ENCODE peak calls at places on chromosomes 4 and X, in five cellular contexts. S is bronchial epithelial cell; R is SK-MEL-5; V is NCI-H748 treated with DMSO at 0.1 percent for 48 hours; X is stimulated activated naive CD4-positive, alpha-beta T cell. O is an unnamed sample.

GRCh38 chr4:87650938-87651337 is 858 bp downstream of the DMP1 start:
- DNase-seq in S (no peak), R (no peak), V (no peak), X (no peak), O (no peak)

GRCh38 chr4:40247350-40247749 is 50.5 kb downstream of the RHOH start:
- DNase-seq in S (no peak), R (no peak), V (no peak), X (no peak), O (no peak)

GRCh38 chrX:9566150-9566621 is 101.3 kb downstream of the TBL1X start:
- DNase-seq in S (peak; percentile 70), R (no peak), V (no peak), X (no peak), O (no peak)

GRCh38 chr4:11765849-11766453 is 337.3 kb upstream of the HS3ST1 start:
- DNase-seq in S (peak; percentile 67), R (peak; percentile 63), V (peak; percentile 18), X (no peak), O (peak; percentile 15)

GRCh38 chr4:150007512-150007911 is 70.7 kb upstream of the DCLK2 start:
- DNase-seq in S (peak; percentile 10), R (no peak), V (no peak), X (no peak), O (no peak)

GRCh38 chr4:57157611-57158137 is 47.5 kb upstream of the IGFBP7 start:
- DNase-seq in S (no peak), R (no peak), V (no peak), X (no peak), O (no peak)

GRCh38 chrX:155070975-155071693 is at the start of the genes BRCC3, CMC4 and MTCP1:
- DNase-seq in S (peak; percentile 60), R (peak; percentile 80), V (peak; percentile 75), X (peak; percentile 71), O (peak; percentile 89)

GRCh38 chr4:26061248-26061986 is 147.4 kb downstream of the SMIM20 start:
- DNase-seq in S (peak; percentile 44), R (peak; percentile 86), V (no peak), X (no peak), O (peak; percentile 63)

GRCh38 chr4:85756938-85757337 is 282.0 kb downstream of the ARHGAP24 start:
- DNase-seq in S (peak; percentile 40), R (peak; percentile 55), V (no peak), X (no peak), O (peak; percentile 24)

GRCh38 chr4:7320413-7320812 is 114.3 kb downstream of the PSAPL1 start:
- DNase-seq in S (no peak), R (no peak), V (no peak), X (no peak), O (no peak)

GRCh38 chr4:89000844-89001360 is 56.1 kb downstream of the FAM13A start:
- DNase-seq in S (peak; percentile 90), R (peak; percentile 35), V (peak; percentile 91), X (no peak), O (no peak)

GRCh38 chr4:158176108-158176507 is 3.3 kb upstream of the GASK1B start:
- DNase-seq in S (peak; percentile 72), R (no peak), V (no peak), X (no peak), O (no peak)

GRCh38 chrX:83469551-83469950 is 38.5 kb upstream of the POU3F4 start:
- DNase-seq in S (peak; percentile 5), R (peak; percentile 64), V (no peak), X (no peak), O (peak; percentile 21)

GRCh38 chr4:108529102-108529501 is 91.3 kb upstream of the RPL34 start:
- DNase-seq in S (no peak), R (no peak), V (no peak), X (no peak), O (no peak)

GRCh38 chr4:6926081-6926480 is 16.5 kb downstream of the TBC1D14 start:
- DNase-seq in S (no peak), R (no peak), V (no peak), X (no peak), O (no peak)

GRCh38 chr4:165192500-165192898 is 14.9 kb upstream of the KLHL2 start:
- DNase-seq in S (no peak), R (no peak), V (no peak), X (no peak), O (no peak)

GRCh38 chrX:70508296-70508911 is 63.8 kb downstream of the DLG3 start:
- DNase-seq in S (peak; percentile 54), R (no peak), V (peak; percentile 67), X (no peak), O (no peak)

GRCh38 chr4:88516746-88517145 is 6.8 kb downstream of the PYURF start:
- DNase-seq in S (no peak), R (no peak), V (no peak), X (no peak), O (no peak)

GRCh38 chrX:88940904-88941303 is 193.9 kb downstream of the CPXCR1 start:
- DNase-seq in S (no peak), R (no peak), V (no peak), X (no peak), O (no peak)

GRCh38 chr4:168139336-168139735 is 47.0 kb downstream of the ANXA10 start:
- DNase-seq in S (peak; percentile 82), R (no peak), V (no peak), X (no peak), O (no peak)

GRCh38 chr4:183571350-183572076 is 66.7 kb downstream of the ING2 start:
- DNase-seq in S (peak; percentile 67), R (no peak), V (peak; percentile 28), X (no peak), O (no peak)

GRCh38 chr4:23169598-23170311 is 477.0 kb downstream of the GBA3 start:
- DNase-seq in S (no peak), R (peak; percentile 3), V (peak; percentile 24), X (no peak), O (no peak)

GRCh38 chr4:7187297-7187592 is 5.1 kb upstream of the SORCS2 start:
- DNase-seq in S (no peak), R (no peak), V (no peak), X (no peak), O (no peak)

GRCh38 chr4:163949976-163950601 is 455.6 kb downstream of the TMA16 start:
- DNase-seq in S (no peak), R (no peak), V (no peak), X (no peak), O (no peak)

GRCh38 chr4:7635971-7636508 is 201.3 kb upstream of the PSAPL1 start:
- DNase-seq in S (no peak), R (no peak), V (no peak), X (no peak), O (no peak)

GRCh38 chr4:19675172-19675811 is 576.4 kb upstream of the SLIT2 start:
- DNase-seq in S (no peak), R (no peak), V (no peak), X (no peak), O (no peak)

GRCh38 chrX:136259543-136259942 is 8.3 kb upstream of the MAP7D3 start:
- DNase-seq in S (peak; percentile 71), R (no peak), V (no peak), X (no peak), O (no peak)

GRCh38 chrX:3280706-3281105 is 65.7 kb downstream of the MXRA5 start:
- DNase-seq in S (no peak), R (no peak), V (no peak), X (no peak), O (no peak)

GRCh38 chr4:74005528-74005927 is 7.1 kb upstream of the CXCL5 start:
- DNase-seq in S (peak; percentile 90), R (peak; percentile 71), V (no peak), X (no peak), O (no peak)

GRCh38 chrX:17590892-17591740 is 146.2 kb upstream of the SCML1 start:
- DNase-seq in S (peak; percentile 61), R (peak; percentile 57), V (peak; percentile 46), X (no peak), O (peak; percentile 23)

GRCh38 chr4:165398570-165398969 is 19.8 kb downstream of the CPE start:
- DNase-seq in S (peak; percentile 17), R (peak; percentile 79), V (peak; percentile 87), X (no peak), O (no peak)

GRCh38 chr4:127920521-127920920 is 39.8 kb downstream of the PLK4 start:
- DNase-seq in S (no peak), R (no peak), V (no peak), X (no peak), O (no peak)

GRCh38 chrX:86148024-86148511 is at the start of gene DACH2:
- DNase-seq in S (peak; percentile 51), R (peak; percentile 70), V (peak; percentile 96), X (peak; percentile 14), O (peak; percentile 37)

GRCh38 chr4:144655491-144655890 is 9.5 kb downstream of the HHIP start:
- DNase-seq in S (peak; percentile 10), R (no peak), V (no peak), X (no peak), O (no peak)

GRCh38 chr4:7391637-7392437 is 42.9 kb downstream of the PSAPL1 start:
- DNase-seq in S (no peak), R (no peak), V (no peak), X (no peak), O (no peak)

GRCh38 chr4:88957570-88957969 is 99.4 kb downstream of the FAM13A start:
- DNase-seq in S (no peak), R (no peak), V (no peak), X (no peak), O (no peak)

GRCh38 chr4:123866796-123867195 is 470.2 kb downstream of the SPRY1 start:
- DNase-seq in S (no peak), R (no peak), V (no peak), X (no peak), O (no peak)

GRCh38 chrX:14802943-14803710 is 69.7 kb downstream of the FANCB start:
- DNase-seq in S (peak; percentile 18), R (no peak), V (no peak), X (no peak), O (no peak)

GRCh38 chrX:19990225-19990518 is 689 bp downstream of the BCLAF3 start:
- DNase-seq in S (peak; percentile 2), R (no peak), V (no peak), X (no peak), O (no peak)

O was measured in GM10248.